ENCODE peak calls at places on chromosomes 5 and 9, in seven cellular contexts. W is NCI-H446; Z is activated CD4-positive, alpha-beta T cell treated with anti-CD3 and anti-CD28 coated beads for 24 hours; H is cardiac fibroblast; M is AML-193; G is fibroblast of pulmonary artery; E is stimulated activated naive CD8-positive, alpha-beta T cell treated with anti-CD3 and anti-CD28 coated beads, Interleukin-15, Interleukin-2, amounts not matched to agents 100 U/mL and 50 U/mL, for 24 hours. C is an unnamed sample.

GRCh38 chr5:11560915-11561697 is 343.1 kb downstream of the CTNND2 start:
- DNase-seq in W (no peak), Z (no peak), H (no peak), M (no peak), G (no peak), E (no peak), C (no peak)

GRCh38 chr5:109529520-109529919 is 119.7 kb upstream of the PJA2 start:
- DNase-seq in W (peak), Z (no peak), H (peak), M (no peak), G (peak), E (no peak), C (no peak)

GRCh38 chr5:89106479-89106878 is 223.5 kb upstream of the MEF2C start:
- DNase-seq in W (no peak), Z (no peak), H (no peak), M (no peak), G (no peak), E (no peak), C (no peak)

GRCh38 chr9:133729646-133730281 is 8.4 kb downstream of the SARDH start:
- DNase-seq in W (no peak), Z (no peak), H (no peak), M (no peak), G (no peak), E (no peak), C (peak)

GRCh38 chr5:39224196-39224754 is 4.9 kb upstream of the FYB1 start:
- DNase-seq in W (no peak), Z (no peak), H (peak), M (peak), G (peak), E (no peak), C (no peak)

GRCh38 chr5:172807766-172808311 is 26.2 kb upstream of the ERGIC1 start:
- DNase-seq in W (no peak), Z (no peak), H (no peak), M (no peak), G (no peak), E (no peak), C (no peak)

GRCh38 chr5:57441557-57441956 is 41.1 kb downstream of the ACTBL2 start:
- DNase-seq in W (no peak), Z (no peak), H (peak), M (no peak), G (peak), E (no peak), C (no peak)

GRCh38 chr5:1723476-1723875 is 76.2 kb downstream of the MRPL36 start:
- DNase-seq in W (no peak), Z (no peak), H (no peak), M (no peak), G (no peak), E (no peak), C (peak)

GRCh38 chr5:2739360-2740050 is 12.0 kb downstream of the IRX2 start:
- DNase-seq in W (no peak), Z (no peak), H (peak), M (no peak), G (no peak), E (no peak), C (peak)

GRCh38 chr5:169162407-169162806 is 138.5 kb downstream of the SLIT3 start:
- DNase-seq in W (no peak), Z (no peak), H (peak), M (no peak), G (peak), E (no peak), C (no peak)

GRCh38 chr9:121651295-121652036 is at the start of gene DAB2IP:
- DNase-seq in W (peak), Z (no peak), H (no peak), M (no peak), G (peak), E (peak), C (peak)

C was measured in osteocyte.